ENCODE peak calls at places on chromosomes 5 and 9, in six cellular contexts. K is WTC11, H is HCT116, W is H1, D is NB4, P is A549. I is an unnamed sample.

GRCh38 chr9:117656007-117656406 is 48.2 kb upstream of the TLR4 start:
- DNase-seq in K (no peak), H (no peak), W (no peak), D (no peak), P (no peak), I (no peak)

GRCh38 chr9:110440161-110440560 is 102.5 kb upstream of the TXNDC8 start:
- DNase-seq in K (no peak), H (no peak), W (no peak), D (no peak), P (no peak), I (no peak)

GRCh38 chr5:172095368-172095960 is 89.0 kb upstream of the FBXW11 start:
- DNase-seq in K (no peak), H (no peak), W (no peak), D (no peak), P (no peak), I (no peak)

GRCh38 chr5:132446621-132447020 is 44.0 kb downstream of the IRF1 start:
- DNase-seq in K (no peak), H (no peak), W (no peak), D (no peak), P (no peak), I (no peak)

GRCh38 chr9:134964271-134964670 is 46.6 kb upstream of the FCN1 start:
- DNase-seq in K (no peak), H (no peak), W (no peak), D (no peak), P (no peak), I (no peak)

GRCh38 chr5:82100303-82101077 is 128.7 kb downstream of the ATG10 start:
- DNase-seq in K (peak; percentile 13), H (no peak), W (no peak), D (peak; percentile 56), P (peak; percentile 43), I (no peak)

GRCh38 chr9:127505396-127506116 is 54.2 kb downstream of the LRSAM1 start:
- DNase-seq in K (peak; percentile 72), H (no peak), W (no peak), D (peak; percentile 55), P (peak; percentile 60), I (peak; percentile 83)

GRCh38 chr5:6455571-6456200 is 7.0 kb downstream of the UBE2QL1 start:
- DNase-seq in K (no peak), H (no peak), W (no peak), D (no peak), P (no peak), I (no peak)

GRCh38 chr9:112048924-112049785 is 125.9 kb downstream of the SUSD1 start:
- DNase-seq in K (no peak), H (no peak), W (no peak), D (no peak), P (no peak), I (no peak)

GRCh38 chr9:92429866-92430265 is 5.6 kb upstream of the OMD start:
- DNase-seq in K (no peak), H (no peak), W (no peak), D (no peak), P (no peak), I (no peak)

GRCh38 chr5:68046445-68046844 is 169.1 kb upstream of the PIK3R1 start:
- DNase-seq in K (no peak), H (peak; percentile 24), W (no peak), D (peak; percentile 14), P (peak; percentile 67), I (no peak)

GRCh38 chr9:19788614-19789271 is at the start of gene SLC24A2:
- DNase-seq in K (peak; percentile 74), H (no peak), W (no peak), D (no peak), P (no peak), I (peak; percentile 79)

GRCh38 chr9:95081998-95082397 is 235.5 kb downstream of the FANCC start:
- DNase-seq in K (no peak), H (no peak), W (no peak), D (no peak), P (no peak), I (no peak)

GRCh38 chr5:173718469-173718868 is 102.0 kb upstream of the BOD1 start:
- DNase-seq in K (no peak), H (no peak), W (no peak), D (no peak), P (no peak), I (no peak)

GRCh38 chr5:146025681-146026080 is 79.7 kb downstream of the PLAC8L1 start:
- DNase-seq in K (no peak), H (no peak), W (no peak), D (no peak), P (no peak), I (no peak)

GRCh38 chr9:86202338-86202882 is 57.0 kb downstream of the C9orf153 start:
- DNase-seq in K (peak; percentile 19), H (peak; percentile 27), W (no peak), D (peak; percentile 62), P (peak; percentile 64), I (peak; percentile 56)

DNA sequence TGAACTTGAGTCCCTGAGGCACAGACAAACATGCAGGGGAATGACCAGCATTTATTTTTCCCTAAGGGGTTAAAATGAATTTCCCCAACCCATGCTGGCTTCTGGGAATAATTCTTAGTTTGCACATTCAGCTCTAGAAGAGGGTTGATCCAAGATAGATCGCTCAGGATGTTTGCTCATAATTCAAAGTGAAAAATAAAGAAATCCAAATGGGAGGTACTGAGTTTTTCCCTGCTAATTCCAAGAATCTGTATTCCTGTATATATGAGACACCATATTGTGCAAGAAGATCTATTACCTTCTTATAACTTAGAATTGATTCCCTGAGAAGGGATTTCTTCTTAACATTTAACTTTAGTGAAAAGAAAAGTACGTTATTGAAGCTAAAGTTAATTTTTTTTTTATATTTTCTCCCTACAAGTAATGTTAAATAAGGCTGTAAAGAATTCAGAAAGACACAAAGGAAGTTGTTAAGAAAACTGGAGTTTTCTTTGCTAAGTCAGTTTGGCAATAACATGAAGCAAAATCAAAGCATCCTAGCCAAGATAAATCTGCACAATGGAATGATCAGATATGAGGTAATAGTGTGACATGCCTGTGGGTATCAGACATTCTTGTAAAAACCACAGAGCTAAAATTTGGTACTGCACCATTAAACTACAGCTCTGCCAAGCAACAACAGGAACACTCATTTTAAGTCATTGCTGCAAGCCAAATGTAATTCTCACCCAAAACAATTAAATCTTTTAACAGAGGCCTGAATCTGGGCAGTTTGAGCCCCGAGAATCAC is 96.4 kb downstream of the VCAN start:
- DNase-seq in K (no peak), H (no peak), W (no peak), D (no peak), P (no peak), I (no peak)
- TF ChIP-seq MAX in K (no peak), H (no peak), W (no peak), D (no peak), P (no peak), I (peak; percentile 18)

GRCh38 chr5:73451218-73452130 is 2.9 kb upstream of the FOXD1 start:
- DNase-seq in K (peak; percentile 72), H (no peak), W (no peak), D (peak; percentile 51), P (peak; percentile 68), I (peak; percentile 83)
- TF ChIP-seq MAX in K (no peak), H (peak; percentile 66), W (no peak), D (no peak), P (peak; percentile 42), I (peak; percentile 20)

DNA sequence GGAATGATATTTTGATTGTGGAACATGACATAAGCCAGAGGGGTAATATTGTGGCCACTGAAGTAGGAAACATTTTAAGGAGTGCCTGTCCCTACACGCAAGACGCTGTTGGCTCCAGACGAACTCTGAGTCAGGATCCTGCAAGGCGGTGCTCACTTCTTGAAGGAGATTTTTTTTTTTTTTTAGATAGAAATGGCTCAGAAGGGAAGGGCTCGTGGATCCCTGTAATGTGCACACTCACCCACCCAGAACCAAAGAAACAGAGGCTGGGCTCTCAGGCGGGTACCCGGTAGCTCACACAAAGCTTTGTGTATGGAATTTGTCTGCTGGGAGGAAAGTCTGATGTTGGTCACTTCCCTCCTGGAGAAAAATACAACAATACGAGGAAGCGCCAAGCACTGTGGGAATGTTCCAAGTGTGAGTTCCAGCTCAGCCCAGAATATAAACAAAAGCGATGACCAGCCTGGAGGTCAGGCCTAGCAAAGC is 25.7 kb downstream of the RAPGEF1 start:
- DNase-seq in K (no peak), H (no peak), W (no peak), D (no peak), P (peak; percentile 61), I (no peak)
- TF ChIP-seq MAX in K (no peak), H (no peak), W (no peak), D (no peak), P (no peak), I (no peak)

DNA sequence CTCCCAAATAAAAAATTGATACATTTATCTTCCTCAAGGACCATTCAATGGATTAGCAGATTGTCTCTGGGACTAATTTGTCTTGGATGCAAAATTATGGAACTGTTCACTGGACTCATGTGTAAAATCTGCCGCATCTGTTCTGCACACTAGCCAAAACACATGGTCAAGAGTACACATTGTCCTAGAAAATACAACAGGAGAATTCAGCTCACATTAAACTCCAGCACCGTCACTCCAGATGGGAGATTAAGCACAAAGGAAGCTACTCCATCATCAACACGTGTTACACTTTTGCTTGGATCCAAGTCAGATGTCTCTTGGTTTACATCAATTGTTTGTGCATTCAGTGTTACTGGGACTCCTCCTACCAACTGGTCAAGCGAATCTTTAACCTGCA is 28.8 kb downstream of the C5 start:
- DNase-seq in K (no peak), H (no peak), W (no peak), D (no peak), P (no peak), I (no peak)
- TF ChIP-seq MAX in K (no peak), H (no peak), W (no peak), D (no peak), P (no peak), I (no peak)

GRCh38 chr5:11300736-11301135 is 539.7 kb upstream of the DAP start:
- DNase-seq in K (no peak), H (no peak), W (no peak), D (no peak), P (no peak), I (no peak)

GRCh38 chr5:11302663-11303062 is 541.6 kb upstream of the DAP start:
- DNase-seq in K (no peak), H (no peak), W (no peak), D (peak; percentile 46), P (no peak), I (no peak)

GRCh38 chr5:11293523-11293922 is 532.5 kb upstream of the DAP start:
- DNase-seq in K (no peak), H (no peak), W (no peak), D (no peak), P (no peak), I (no peak)

GRCh38 chr5:11298877-11299276 is 537.8 kb upstream of the DAP start:
- DNase-seq in K (no peak), H (no peak), W (no peak), D (no peak), P (no peak), I (no peak)
- TF ChIP-seq MAX in K (no peak), H (no peak), W (no peak), D (no peak), P (no peak), I (no peak)

GRCh38 chr5:135244620-135245021 is 154.4 kb downstream of the MACROH2A1 start:
- DNase-seq in K (no peak), H (no peak), W (no peak), D (no peak), P (no peak), I (no peak)

GRCh38 chr5:135246605-135246922 is 152.5 kb downstream of the MACROH2A1 start:
- DNase-seq in K (no peak), H (no peak), W (no peak), D (no peak), P (no peak), I (no peak)

GRCh38 chr5:135243194-135244191 is 155.5 kb downstream of the MACROH2A1 start:
- DNase-seq in K (no peak), H (no peak), W (no peak), D (no peak), P (no peak), I (peak; percentile 85)

GRCh38 chr5:135246923-135247795 is 151.9 kb downstream of the MACROH2A1 start:
- DNase-seq in K (no peak), H (peak; percentile 79), W (no peak), D (peak; percentile 85), P (peak; percentile 85), I (no peak)

GRCh38 chr5:135245521-135246499 is 153.2 kb downstream of the MACROH2A1 start:
- DNase-seq in K (no peak), H (no peak), W (no peak), D (peak; percentile 80), P (peak; percentile 46), I (no peak)
- TF ChIP-seq MAX in K (no peak), H (no peak), W (no peak), D (peak; percentile 7), P (peak; percentile 48), I (no peak)

I was measured in SK-N-SH.